ENCODE peak calls at places on chromosomes 3 and 15, in five cellular contexts. V is H1, C is HepG2, N is GM23338, Y is endothelial cell of umbilical vein. Q is an unnamed sample. For H3K79me2, the result is how much of the 10 kb centered on the place peaks cover.

GRCh38 chr3:66638717-66639116 is 137.9 kb upstream of the LRIG1 start:
- DNase-seq in V (no peak), C (no peak), N (peak), Y (no peak), Q (peak)

GRCh38 chr3:9552252-9552999 is 1.2 kb downstream of the LHFPL4 start:
- DNase-seq in V (peak), C (no peak), N (peak), Y (peak), Q (no peak)

GRCh38 chr3:18086078-18086477 is 339.1 kb downstream of the SATB1 start:
- DNase-seq in V (no peak), C (no peak), N (no peak), Y (no peak), Q (no peak)

GRCh38 chr15:78308422-78309021 is 9.1 kb upstream of the SKIC8 start:
- DNase-seq in V (peak), C (peak), N (peak), Y (peak), Q (peak)

GRCh38 chr3:54837964-54838363 is 89.9 kb downstream of the LRTM1 start:
- DNase-seq in V (no peak), C (no peak), N (no peak), Y (no peak), Q (no peak)

GRCh38 chr3:111070772-111071256 is 802 bp upstream of the NECTIN3 start:
- DNase-seq in V (no peak), C (peak), N (peak), Y (no peak), Q (no peak)

GRCh38 chr15:35605790-35606189 is 59.8 kb upstream of the DPH6 start:
- DNase-seq in V (no peak), C (no peak), N (no peak), Y (no peak), Q (no peak)

GRCh38 chr3:22210693-22211092 is 459.7 kb upstream of the ZNF385D start:
- DNase-seq in V (no peak), C (no peak), N (no peak), Y (no peak), Q (no peak)

GRCh38 chr3:169266986-169267385 is 396.5 kb downstream of the MECOM start:
- DNase-seq in V (no peak), C (no peak), N (no peak), Y (no peak), Q (no peak)
- TF ChIP-seq POLR2AphosphoS5 in V (peak), C (no peak), N (no peak), Y (no peak), Q (no peak)

GRCh38 chr15:71385026-71385425 is 269.8 kb downstream of the THSD4 start:
- DNase-seq in V (no peak), C (no peak), N (no peak), Y (peak), Q (no peak)
- H3K79me2 ChIP-seq in V (under half), C (under half), N (under half), Y (under half), Q (under half)

DNA sequence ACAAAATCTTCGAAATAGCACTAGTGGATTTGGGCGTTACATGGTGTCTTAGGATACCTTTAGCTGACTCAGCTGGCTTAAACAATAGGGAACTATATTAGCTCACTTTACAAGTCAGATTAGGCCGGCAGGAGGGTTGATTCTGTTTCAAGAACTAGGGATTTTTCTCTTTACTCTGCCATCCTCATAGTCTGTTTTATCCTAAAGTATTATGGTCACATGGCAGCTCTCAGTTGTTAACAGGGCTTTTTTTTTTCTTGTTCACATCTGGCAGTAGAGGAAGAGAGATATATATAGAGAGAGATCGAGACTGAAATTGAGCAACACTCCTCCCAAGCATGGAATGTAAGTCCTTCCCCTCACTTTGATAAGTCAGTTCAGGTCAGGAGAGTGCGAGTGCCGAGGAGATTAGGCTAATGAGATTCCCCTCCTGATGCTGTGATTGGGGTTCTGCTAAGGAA is 32.9 kb downstream of the CHP1 start:
- DNase-seq in V (no peak), C (no peak), N (peak), Y (no peak), Q (no peak)
- TF ChIP-seq POLR2AphosphoS5 in V (no peak), C (no peak), N (no peak), Y (no peak), Q (no peak)

DNA sequence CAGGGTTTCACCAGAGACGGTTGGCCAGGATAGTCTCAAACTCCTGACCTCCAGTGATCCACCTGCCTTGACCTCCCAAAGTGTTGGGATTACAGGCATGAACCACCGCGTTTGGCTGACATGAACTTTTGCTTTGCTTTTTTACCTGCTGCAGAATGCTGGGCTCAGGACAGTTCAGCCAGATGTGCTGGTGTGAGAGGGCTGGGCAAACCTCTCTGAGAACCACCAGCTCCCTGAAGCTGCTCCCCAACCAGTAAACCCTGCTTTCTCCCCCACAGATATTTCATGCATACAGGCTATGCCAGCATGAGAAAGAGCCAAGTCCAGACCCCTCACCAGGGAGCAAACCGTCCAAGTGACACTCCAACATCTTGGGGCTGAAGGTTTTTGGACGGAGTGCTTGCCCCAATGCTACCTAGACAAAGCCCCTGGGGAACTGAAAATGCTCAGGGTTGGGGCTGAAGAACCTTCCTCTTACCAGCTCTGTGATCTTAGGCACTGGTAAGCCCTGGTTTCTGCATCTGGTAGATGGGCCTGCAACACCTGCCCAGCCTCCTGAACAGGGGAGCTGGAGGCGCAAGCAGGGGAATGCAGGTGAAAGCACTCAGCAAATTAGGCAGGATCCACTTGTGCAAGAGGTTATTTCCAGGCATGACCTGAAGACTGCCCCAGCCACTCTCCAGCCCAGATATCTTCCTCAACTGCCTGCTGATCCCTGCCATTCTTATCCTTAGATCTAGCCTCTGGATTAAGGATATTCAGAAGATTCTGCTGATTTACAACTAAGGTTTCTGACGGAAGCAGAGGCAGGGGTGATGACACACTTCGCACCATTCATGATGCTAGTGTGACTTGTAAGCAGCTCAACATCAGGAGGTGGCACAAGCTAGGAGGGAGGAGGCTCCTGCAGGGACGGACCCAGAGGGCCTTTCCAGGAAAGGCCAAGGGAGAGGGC is 78.8 kb downstream of the TLE3 start:
- DNase-seq in V (no peak), C (no peak), N (no peak), Y (no peak), Q (no peak)
- H3K79me2 ChIP-seq in V (under half), C (under half), N (under half), Y (under half), Q (under half)

DNA sequence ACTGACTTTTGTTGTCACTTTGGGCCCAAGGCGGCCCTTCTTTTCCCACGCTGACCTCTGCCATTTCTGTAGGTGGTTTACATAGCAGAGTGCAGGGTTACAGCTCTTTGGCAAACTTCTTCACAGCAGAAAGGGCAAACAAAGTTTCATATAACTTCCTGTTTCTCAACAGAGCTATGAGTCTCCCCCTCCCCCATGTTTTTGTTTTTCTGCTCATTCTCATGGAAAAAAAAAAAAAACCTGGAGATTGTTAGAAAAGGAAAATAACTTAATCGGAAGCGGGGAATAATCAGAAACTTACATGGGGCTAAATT is 342.0 kb upstream of the NR2F2 start:
- DNase-seq in V (no peak), C (peak), N (peak), Y (peak), Q (no peak)
- TF ChIP-seq POLR2AphosphoS5 in V (no peak), C (no peak), N (no peak), Y (no peak), Q (no peak)

DNA sequence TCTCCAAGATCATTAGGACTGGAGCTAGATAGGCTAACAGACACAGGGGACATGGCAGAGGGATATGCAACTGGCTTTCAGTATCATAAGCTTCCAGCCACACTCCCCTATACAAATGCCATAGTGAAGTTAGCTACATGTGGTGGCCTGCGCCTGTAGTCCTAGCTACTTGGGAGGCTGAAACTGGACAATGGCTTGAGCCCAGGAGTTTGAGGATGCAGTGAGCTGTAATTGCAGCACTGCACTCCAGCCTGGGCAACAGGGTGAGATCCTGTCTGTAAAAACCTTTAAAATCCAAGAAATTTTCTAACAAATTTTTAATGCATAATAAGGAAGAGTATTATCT is 37.3 kb downstream of the DLG1 start:
- DNase-seq in V (no peak), C (no peak), N (no peak), Y (no peak), Q (no peak)
- H3K79me2 ChIP-seq in V (under half), C (half or more), N (half or more), Y (half or more), Q (half or more)

GRCh38 chr3:113151475-113152031 is 59.8 kb upstream of the BOC start:
- DNase-seq in V (no peak), C (no peak), N (no peak), Y (no peak), Q (no peak)

GRCh38 chr3:113150253-113150652 is 61.1 kb upstream of the BOC start:
- DNase-seq in V (no peak), C (no peak), N (no peak), Y (no peak), Q (no peak)

GRCh38 chr3:113148307-113148703 is 63.1 kb upstream of the BOC start:
- DNase-seq in V (no peak), C (no peak), N (no peak), Y (no peak), Q (no peak)

GRCh38 chr3:113148814-113149213 is 62.5 kb upstream of the BOC start:
- DNase-seq in V (no peak), C (no peak), N (no peak), Y (no peak), Q (no peak)

DNA sequence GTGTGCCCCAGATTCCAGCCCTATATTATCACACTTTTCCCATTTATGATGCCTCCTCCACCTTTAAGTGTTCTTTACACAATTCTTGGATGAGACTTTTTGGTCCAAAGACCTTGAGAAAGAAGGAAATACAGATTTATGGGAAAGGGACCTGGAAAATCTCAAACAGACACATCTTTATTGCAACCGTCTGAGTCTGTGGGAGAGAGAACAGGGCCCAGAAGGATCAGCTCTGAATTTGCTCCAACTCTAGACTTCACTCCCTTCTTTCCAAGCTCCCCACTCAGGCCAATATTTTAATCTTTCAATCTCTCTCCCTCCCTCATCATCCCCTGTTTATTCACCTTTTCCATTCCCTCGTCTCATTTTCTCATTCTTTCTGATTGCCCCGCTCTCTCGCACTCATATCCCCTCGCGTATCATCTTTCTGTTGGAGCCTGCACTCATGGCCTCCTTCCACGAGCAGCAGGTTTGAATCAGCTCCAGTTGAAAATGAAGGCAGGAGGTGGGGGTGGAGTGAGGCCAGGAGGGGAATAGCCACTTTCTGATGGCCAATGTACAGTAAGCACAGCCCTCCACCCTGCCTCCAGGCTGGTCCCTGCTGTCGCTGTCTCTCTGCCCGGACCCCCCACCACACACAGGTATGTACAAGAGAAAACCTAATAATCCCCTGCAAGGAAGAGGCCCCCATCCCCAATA is 63.6 kb upstream of the BOC start:
- DNase-seq in V (no peak), C (no peak), N (no peak), Y (no peak), Q (no peak)
- TF ChIP-seq POLR2AphosphoS5 in V (no peak), C (no peak), N (no peak), Y (no peak), Q (no peak)

GRCh38 chr3:51539291-51539891 is 872 bp downstream of the RAD54L2 start:
- DNase-seq in V (peak), C (no peak), N (peak), Y (peak), Q (no peak)
- H3K79me2 ChIP-seq in V (under half), C (under half), N (half or more), Y (half or more), Q (half or more)

GRCh38 chr15:34366271-34367043 is 539 bp downstream of the LPCAT4 start:
- DNase-seq in V (peak), C (peak), N (peak), Y (peak), Q (no peak)
- TF ChIP-seq POLR2AphosphoS5 in V (no peak), C (no peak), N (peak), Y (no peak), Q (peak)

DNA sequence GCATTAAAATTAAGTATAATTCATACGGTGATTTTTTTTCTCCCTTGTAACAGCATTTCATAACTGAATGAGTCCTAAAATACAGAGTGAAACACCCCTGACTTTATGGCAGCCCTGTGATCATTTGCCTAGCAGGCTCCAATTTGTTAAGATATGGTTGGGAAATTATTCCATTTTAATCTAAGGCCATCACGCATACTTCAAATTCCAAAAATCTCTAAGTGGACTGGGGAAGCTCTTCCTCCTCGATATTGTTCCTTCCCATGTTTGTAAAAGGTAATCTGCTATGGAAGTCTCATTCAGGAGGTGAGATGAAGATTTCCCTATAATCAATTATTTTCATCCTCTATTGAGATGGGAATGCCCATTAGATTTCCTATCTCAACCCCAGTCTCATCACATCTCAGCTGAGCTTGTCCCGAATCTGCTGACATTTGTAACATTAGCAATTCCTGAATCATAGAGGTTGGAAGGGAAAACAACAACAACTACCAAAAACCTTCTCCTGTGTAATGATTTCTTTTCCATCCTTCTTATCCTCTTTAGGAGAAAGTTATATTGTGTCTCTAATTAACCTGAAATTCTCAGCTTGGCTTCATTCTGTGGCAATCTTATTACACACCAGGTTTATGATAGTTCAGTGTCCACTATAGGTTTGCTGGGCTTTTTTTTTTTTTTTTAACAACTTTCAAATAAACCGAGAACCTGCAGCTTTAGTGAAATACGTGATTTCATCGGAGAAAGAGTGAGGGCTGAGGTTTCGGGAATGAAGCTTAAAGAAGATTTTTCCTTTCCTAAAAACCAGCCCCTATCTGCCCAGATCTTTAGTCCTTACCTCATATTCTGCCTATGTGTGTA is 2.2 kb upstream of the NR2F2 start:
- DNase-seq in V (no peak), C (no peak), N (no peak), Y (peak), Q (no peak)
- H3K79me2 ChIP-seq in V (under half), C (under half), N (under half), Y (half or more), Q (half or more)